ENCODE peak calls at places on chromosomes 1 and 21, in eight cellular contexts. G is activated T-cell treated with anti-CD3 and anti-CD28 coated beads, Interleukin-2, amount 50 U/mL, for 72 hours; A is upper lobe of right lung; H is SK-N-SH treated with all-trans-retinoic acid at 6 μM for 48 hours; J is heart left ventricle; Z is naive thymus-derived CD8-positive, alpha-beta T cell; N is left cardiac atrium; E is PC-3. I is an unnamed sample.

GRCh38 chr1:195158091-195158490 is 1450.1 kb downstream of the KCNT2 start:
- ATAC-seq in G (no peak), A (no peak), H (no peak), J (no peak), Z (no peak), N (no peak), E (no peak), I (no peak)

GRCh38 chr1:65577278-65577677 is 156.8 kb downstream of the LEPR start:
- ATAC-seq in G (no peak), A (no peak), H (no peak), J (no peak), Z (no peak), N (no peak), E (no peak), I (no peak)

GRCh38 chr1:94884101-94884875 is 42.6 kb downstream of the CNN3 start:
- ATAC-seq in G (no peak), A (peak; percentile 82), H (peak; percentile 98), J (no peak), Z (no peak), N (peak; percentile 20), E (peak; percentile 67), I (peak; percentile 27)

GRCh38 chr21:46318464-46318845 is 5.2 kb downstream of the C21orf58 start:
- ATAC-seq in G (no peak), A (no peak), H (no peak), J (no peak), Z (no peak), N (no peak), E (no peak), I (no peak)

GRCh38 chr1:44784094-44785026 is 3.6 kb downstream of the BEST4 start:
- ATAC-seq in G (peak; percentile 47), A (peak; percentile 31), H (peak; percentile 2), J (peak; percentile 25), Z (peak; percentile 37), N (peak; percentile 29), E (no peak), I (peak; percentile 27)

GRCh38 chr1:54965624-54966340 is 14.6 kb upstream of the TMEM61 start:
- ATAC-seq in G (peak; percentile 80), A (peak; percentile 76), H (peak; percentile 51), J (peak; percentile 57), Z (no peak), N (peak; percentile 77), E (peak; percentile 54), I (peak; percentile 74)

GRCh38 chr1:39981957-39982356 is 27.0 kb downstream of the MFSD2A start:
- ATAC-seq in G (no peak), A (no peak), H (peak; percentile 99), J (no peak), Z (no peak), N (peak; percentile 43), E (peak; percentile 97), I (peak; percentile 86)

GRCh38 chr1:15189692-15190321 is 36.3 kb downstream of the TMEM51 start:
- ATAC-seq in G (no peak), A (no peak), H (no peak), J (no peak), Z (no peak), N (no peak), E (no peak), I (no peak)

GRCh38 chr21:45818904-45819285 is 162.7 kb upstream of the COL6A1 start:
- ATAC-seq in G (peak; percentile 80), A (no peak), H (peak; percentile 47), J (no peak), Z (peak; percentile 64), N (no peak), E (peak; percentile 53), I (no peak)

GRCh38 chr21:44329086-44329889 is 9.9 kb downstream of the CFAP410 start:
- ATAC-seq in G (no peak), A (no peak), H (peak; percentile 1), J (no peak), Z (no peak), N (no peak), E (peak; percentile 8), I (no peak)

GRCh38 chr1:206503591-206504362 is 3.6 kb upstream of the RASSF5 start:
- ATAC-seq in G (peak; percentile 79), A (peak; percentile 63), H (peak; percentile 75), J (peak; percentile 70), Z (no peak), N (peak; percentile 70), E (peak; percentile 75), I (peak; percentile 63)

GRCh38 chr1:197391303-197392226 is 123.5 kb downstream of the CRB1 start:
- ATAC-seq in G (peak; percentile 60), A (no peak), H (peak; percentile 71), J (no peak), Z (peak; percentile 85), N (no peak), E (no peak), I (no peak)

GRCh38 chr1:57195436-57195941 is 228.4 kb downstream of the DAB1 start:
- ATAC-seq in G (no peak), A (no peak), H (no peak), J (no peak), Z (no peak), N (no peak), E (no peak), I (no peak)

GRCh38 chr1:65229201-65229600 is 80.1 kb upstream of the DNAJC6 start:
- ATAC-seq in G (no peak), A (no peak), H (no peak), J (no peak), Z (no peak), N (no peak), E (no peak), I (no peak)

GRCh38 chr1:208270679-208271111 is 26.5 kb upstream of the PLXNA2 start:
- ATAC-seq in G (no peak), A (no peak), H (peak; percentile 42), J (no peak), Z (no peak), N (no peak), E (no peak), I (no peak)

GRCh38 chr1:243489681-243490080 is 233.8 kb downstream of the SDCCAG8 start:
- ATAC-seq in G (no peak), A (no peak), H (no peak), J (no peak), Z (no peak), N (no peak), E (no peak), I (no peak)

GRCh38 chr1:186050360-186050759 is 316.2 kb downstream of the HMCN1 start:
- ATAC-seq in G (peak; percentile 89), A (no peak), H (no peak), J (no peak), Z (no peak), N (no peak), E (peak; percentile 84), I (peak; percentile 56)

GRCh38 chr1:211355873-211356272 is 29.2 kb downstream of the TRAF5 start:
- ATAC-seq in G (peak; percentile 25), A (no peak), H (no peak), J (no peak), Z (no peak), N (no peak), E (no peak), I (no peak)

GRCh38 chr1:106232128-106232527 is 824.3 kb upstream of the PRMT6 start:
- ATAC-seq in G (no peak), A (no peak), H (no peak), J (no peak), Z (no peak), N (no peak), E (no peak), I (no peak)

GRCh38 chr1:231104917-231105316 is 56.9 kb upstream of the TRIM67 start:
- ATAC-seq in G (no peak), A (no peak), H (no peak), J (no peak), Z (no peak), N (no peak), E (no peak), I (no peak)